ENCODE peak calls at places on chromosomes 1 and 21, in nine cellular contexts. T is heart left ventricle, Y is HL-60, Z is transverse colon, A is pancreas, Q is lower lobe of right lung, I is cardiac fibroblast, U is K562, B is Calu3. G is an unnamed sample.

GRCh38 chr1:207495816-207496792 is at the start of gene CR1:
- DNase-seq in T (peak), Y (peak), Z (peak), A (no peak), Q (peak), I (no peak), U (peak), B (peak), G (no peak)

GRCh38 chr1:15400627-15401026 is 9.1 kb upstream of the EFHD2 start:
- DNase-seq in T (no peak), Y (no peak), Z (no peak), A (no peak), Q (no peak), I (no peak), U (no peak), B (no peak), G (no peak)

GRCh38 chr1:211891708-211892107 is 61.1 kb upstream of the LPGAT1 start:
- DNase-seq in T (no peak), Y (no peak), Z (no peak), A (no peak), Q (no peak), I (no peak), U (no peak), B (no peak), G (no peak)

GRCh38 chr1:231357831-231358354 is 19.8 kb downstream of the SPRTN start:
- DNase-seq in T (no peak), Y (peak), Z (peak), A (no peak), Q (no peak), I (peak), U (peak), B (peak), G (peak)

GRCh38 chr1:204989266-204990058 is 53.5 kb upstream of the CNTN2 start:
- DNase-seq in T (peak), Y (peak), Z (peak), A (peak), Q (peak), I (peak), U (peak), B (peak), G (peak)

GRCh38 chr1:155989242-155989991 is 11.1 kb upstream of the ARHGEF2 start:
- DNase-seq in T (peak), Y (peak), Z (peak), A (peak), Q (peak), I (peak), U (peak), B (peak), G (no peak)

GRCh38 chr1:189619682-189620332 is 857.9 kb downstream of the BRINP3 start:
- DNase-seq in T (no peak), Y (no peak), Z (no peak), A (no peak), Q (no peak), I (peak), U (no peak), B (peak), G (no peak)

GRCh38 chr1:10936998-10937901 is 75.2 kb upstream of the TARDBP start:
- DNase-seq in T (no peak), Y (no peak), Z (no peak), A (no peak), Q (no peak), I (no peak), U (no peak), B (no peak), G (no peak)

GRCh38 chr1:17121881-17122280 is 2.6 kb upstream of the PADI2 start:
- DNase-seq in T (no peak), Y (no peak), Z (no peak), A (no peak), Q (no peak), I (peak), U (no peak), B (no peak), G (no peak)

GRCh38 chr1:226820935-226821718 is 49.3 kb upstream of the PSEN2 start:
- DNase-seq in T (peak), Y (no peak), Z (peak), A (peak), Q (peak), I (peak), U (no peak), B (no peak), G (peak)

GRCh38 chr1:231265379-231265778 is 24.4 kb downstream of the GNPAT start:
- DNase-seq in T (no peak), Y (no peak), Z (no peak), A (no peak), Q (no peak), I (no peak), U (no peak), B (no peak), G (no peak)

GRCh38 chr1:208015255-208015654 is 104.3 kb upstream of the CD34 start:
- DNase-seq in T (no peak), Y (no peak), Z (no peak), A (no peak), Q (no peak), I (no peak), U (no peak), B (no peak), G (no peak)

GRCh38 chr1:224447251-224447650 is 12.7 kb upstream of the WDR26 start:
- DNase-seq in T (peak), Y (no peak), Z (no peak), A (no peak), Q (peak), I (peak), U (no peak), B (no peak), G (no peak)

GRCh38 chr21:42145569-42146250 is 73.2 kb upstream of the ABCG1 start:
- DNase-seq in T (peak), Y (peak), Z (peak), A (no peak), Q (peak), I (peak), U (peak), B (peak), G (peak)

GRCh38 chr1:219708919-219709318 is 96.0 kb upstream of the ZC3H11B start:
- DNase-seq in T (no peak), Y (no peak), Z (no peak), A (no peak), Q (no peak), I (no peak), U (peak), B (no peak), G (no peak)

GRCh38 chr1:236142358-236143103 is at the start of gene GPR137B:
- DNase-seq in T (peak), Y (peak), Z (peak), A (peak), Q (peak), I (peak), U (peak), B (peak), G (no peak)

GRCh38 chr21:14889080-14889805 is 175.6 kb downstream of the NRIP1 start:
- DNase-seq in T (no peak), Y (no peak), Z (peak), A (no peak), Q (no peak), I (peak), U (no peak), B (peak), G (no peak)

GRCh38 chr1:145960468-145961108 is 2.8 kb upstream of the LIX1L start:
- DNase-seq in T (peak), Y (peak), Z (peak), A (peak), Q (peak), I (peak), U (no peak), B (peak), G (no peak)

GRCh38 chr1:26019641-26020315 is 1.8 kb upstream of the EXTL1 start:
- DNase-seq in T (no peak), Y (no peak), Z (no peak), A (no peak), Q (no peak), I (peak), U (no peak), B (no peak), G (no peak)

GRCh38 chr21:33587792-33588484 is 546 bp downstream of the DONSON start:
- DNase-seq in T (peak), Y (peak), Z (peak), A (no peak), Q (peak), I (peak), U (peak), B (peak), G (no peak)

GRCh38 chr1:78490861-78491310 is at the start of gene PTGFR:
- DNase-seq in T (no peak), Y (no peak), Z (no peak), A (no peak), Q (peak), I (peak), U (no peak), B (peak), G (no peak)

DNA sequence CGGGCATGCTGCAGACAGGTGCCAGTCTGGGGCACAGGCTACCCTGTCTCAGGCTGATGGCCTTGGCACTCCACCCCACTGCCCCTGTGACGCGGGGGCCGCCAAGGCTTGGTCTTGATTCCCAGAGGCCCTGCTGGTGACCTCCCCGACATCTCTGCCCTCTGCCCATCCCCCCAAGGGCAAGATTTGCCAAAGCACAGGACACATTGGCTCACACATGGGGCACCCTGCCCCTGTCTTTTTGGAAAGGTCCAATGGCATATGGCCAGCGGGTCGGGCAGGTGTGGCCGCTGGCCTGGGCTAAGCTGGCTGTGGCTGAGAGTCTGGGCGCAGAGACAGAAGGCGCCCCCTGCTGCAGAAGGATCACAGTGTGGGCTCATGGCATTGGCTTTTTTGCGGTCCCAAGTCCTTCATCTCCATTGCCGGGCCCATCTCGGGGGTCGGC is 4.6 kb downstream of the MIB2 start:
- DNase-seq in T (peak), Y (peak), Z (no peak), A (peak), Q (peak), I (peak), U (peak), B (no peak), G (no peak)
- TF ChIP-seq CTCF in T (no peak), Y (peak), Z (no peak), A (no peak), Q (no peak), I (peak), U (peak), B (no peak), G (no peak)

GRCh38 chr1:169885207-169885606 is 8.5 kb downstream of the SCYL3 start:
- DNase-seq in T (no peak), Y (no peak), Z (no peak), A (no peak), Q (no peak), I (no peak), U (no peak), B (no peak), G (no peak)
- TF ChIP-seq CTCF in T (no peak), Y (no peak), Z (no peak), A (no peak), Q (no peak), I (no peak), U (no peak), B (no peak), G (no peak)

GRCh38 chr1:34460193-34460592 is 283.5 kb downstream of the C1orf94 start:
- DNase-seq in T (peak), Y (peak), Z (peak), A (peak), Q (peak), I (peak), U (peak), B (peak), G (no peak)
- TF ChIP-seq CTCF in T (peak), Y (peak), Z (peak), A (peak), Q (peak), I (no peak), U (peak), B (peak), G (peak)

DNA sequence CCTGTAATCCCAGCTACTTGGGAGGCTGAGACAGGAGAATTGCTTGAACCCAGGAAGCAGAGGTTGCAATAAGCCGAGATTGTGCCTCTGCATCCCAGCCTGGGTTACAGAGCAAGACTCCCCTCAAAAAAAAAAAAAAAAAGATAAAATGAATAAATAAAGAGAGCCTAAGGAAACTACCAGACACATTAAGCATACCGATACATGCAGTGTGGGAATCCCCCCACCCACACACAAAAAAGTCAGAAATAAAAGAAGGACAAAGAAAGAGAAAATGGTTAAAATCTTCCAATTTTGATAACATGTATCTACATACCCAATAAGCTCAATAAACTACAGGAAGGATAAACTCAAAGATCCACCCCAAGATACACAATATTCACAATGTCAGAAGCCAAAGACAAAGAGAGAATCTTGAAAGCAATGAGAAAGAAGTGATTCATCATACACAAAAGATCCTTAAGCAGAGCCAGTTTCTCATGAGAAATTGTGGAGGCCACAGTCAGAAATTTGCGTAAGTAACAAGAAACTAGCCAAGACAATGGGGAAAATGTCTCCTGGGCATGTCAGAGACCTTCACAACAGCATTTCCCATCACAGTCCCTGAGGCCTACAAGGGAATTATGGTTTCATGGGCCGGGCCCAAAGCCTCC is 1197.0 kb downstream of the AMY1C start:
- DNase-seq in T (no peak), Y (no peak), Z (no peak), A (no peak), Q (no peak), I (no peak), U (no peak), B (no peak), G (no peak)
- TF ChIP-seq CTCF in T (no peak), Y (no peak), Z (no peak), A (no peak), Q (no peak), I (no peak), U (no peak), B (no peak), G (no peak)

GRCh38 chr1:7784492-7785071 is 491 bp downstream of the PER3 start:
- DNase-seq in T (peak), Y (no peak), Z (peak), A (peak), Q (peak), I (no peak), U (no peak), B (no peak), G (no peak)

GRCh38 chr1:7783178-7783711 is 846 bp upstream of the PER3 start:
- DNase-seq in T (peak), Y (no peak), Z (peak), A (peak), Q (peak), I (peak), U (peak), B (peak), G (peak)

GRCh38 chr1:7781923-7782495 is 2.1 kb upstream of the PER3 start:
- DNase-seq in T (no peak), Y (peak), Z (peak), A (no peak), Q (peak), I (no peak), U (no peak), B (no peak), G (no peak)

GRCh38 chr1:7785108-7785507 is 1.0 kb downstream of the PER3 start:
- DNase-seq in T (no peak), Y (no peak), Z (no peak), A (no peak), Q (no peak), I (no peak), U (no peak), B (no peak), G (no peak)

DNA sequence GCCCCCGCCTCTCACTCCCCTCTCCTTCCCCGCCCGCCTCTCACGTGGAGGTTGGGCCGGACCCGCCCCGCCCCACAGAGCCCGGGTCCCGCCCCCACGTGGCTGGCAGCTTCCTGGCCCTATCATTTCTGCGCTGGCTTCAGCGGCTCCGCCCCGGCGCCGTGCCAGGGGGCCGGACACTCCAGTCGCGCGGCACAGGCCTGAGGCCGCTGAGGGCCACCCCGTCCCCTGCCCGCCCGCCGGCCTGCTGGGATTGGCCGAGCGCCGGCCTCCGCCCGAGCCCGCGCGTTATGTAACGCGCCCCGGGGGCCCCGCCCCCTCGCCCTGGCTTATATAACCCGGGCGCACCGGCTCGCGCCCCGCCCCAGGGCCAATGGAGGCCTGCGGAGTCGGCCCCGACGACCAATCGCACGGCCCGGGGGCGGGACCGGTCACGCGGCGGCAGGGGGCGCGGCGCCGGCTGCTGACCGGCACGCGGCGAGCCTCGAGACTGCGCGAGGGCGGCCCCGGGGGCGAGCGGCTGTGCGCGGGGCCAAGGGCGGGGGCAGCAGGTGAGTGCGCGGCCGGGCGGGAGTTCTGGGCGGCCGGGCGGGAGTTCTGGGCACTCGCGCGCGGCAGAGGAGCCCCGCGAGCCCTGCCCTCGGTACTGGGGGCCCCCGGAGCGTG is at the start of gene PER3:
- DNase-seq in T (peak), Y (peak), Z (peak), A (peak), Q (peak), I (peak), U (peak), B (peak), G (peak)
- TF ChIP-seq CTCF in T (no peak), Y (no peak), Z (no peak), A (no peak), Q (no peak), I (no peak), U (no peak), B (no peak), G (no peak)

DNA sequence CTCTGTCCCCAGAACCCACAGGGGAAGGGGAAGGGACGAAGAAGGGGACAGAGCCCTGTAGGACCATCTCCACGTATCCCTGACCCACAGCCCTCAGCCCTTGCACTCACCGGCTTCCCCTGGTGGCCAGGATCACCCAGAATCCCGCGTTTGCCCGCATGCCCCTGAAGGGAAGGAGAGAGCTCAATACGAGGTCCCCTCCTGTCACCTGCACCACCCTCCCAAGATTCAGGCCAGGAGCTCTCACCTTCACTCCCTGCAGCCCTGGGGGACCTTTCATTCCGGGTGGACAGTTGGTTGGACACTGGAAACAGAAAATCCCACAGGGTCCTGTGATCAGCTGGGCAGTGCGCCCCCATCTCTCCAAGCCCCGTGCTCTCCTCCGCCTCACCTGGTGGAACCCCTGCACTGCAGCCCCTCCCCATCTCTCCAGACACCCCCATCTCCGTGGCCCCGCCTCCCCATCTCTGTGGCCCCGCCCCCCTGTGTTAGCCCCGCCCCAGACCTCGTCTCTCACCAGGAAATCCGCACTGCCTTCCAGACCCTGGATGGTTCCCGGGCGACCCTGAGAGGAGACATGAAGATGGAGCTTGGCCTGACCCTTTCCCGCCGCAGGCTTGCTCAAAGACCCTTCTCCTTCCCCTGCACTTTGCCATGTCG is 6.0 kb downstream of the COL9A2 start:
- DNase-seq in T (no peak), Y (no peak), Z (no peak), A (no peak), Q (no peak), I (no peak), U (peak), B (no peak), G (no peak)
- TF ChIP-seq CTCF in T (no peak), Y (no peak), Z (no peak), A (no peak), Q (no peak), I (no peak), U (peak), B (no peak), G (no peak)

GRCh38 chr1:184838374-184838995 is 83.8 kb upstream of the EDEM3 start:
- DNase-seq in T (peak), Y (peak), Z (peak), A (no peak), Q (no peak), I (peak), U (no peak), B (no peak), G (peak)
- TF ChIP-seq CTCF in T (no peak), Y (no peak), Z (no peak), A (no peak), Q (no peak), I (peak), U (no peak), B (no peak), G (no peak)

DNA sequence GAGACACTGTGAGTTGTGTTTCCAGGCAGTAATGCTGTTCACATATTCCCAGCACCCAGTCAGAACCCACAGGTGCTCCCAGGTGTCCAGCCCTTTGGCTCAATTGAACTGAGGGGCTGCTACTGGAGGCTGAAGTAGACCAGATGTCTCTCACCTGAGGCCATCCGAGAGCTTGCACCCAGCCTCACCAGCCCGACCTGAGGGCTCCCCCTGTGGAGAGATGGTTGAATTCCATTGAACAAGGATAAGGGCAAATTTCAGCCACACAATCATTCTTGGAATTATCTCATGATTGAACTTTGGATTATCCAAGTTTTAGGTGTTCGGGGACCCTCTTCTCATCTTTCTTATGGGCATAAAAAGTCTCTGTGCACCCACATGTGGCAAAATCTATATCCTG is 52.1 kb downstream of the OBSCN start:
- DNase-seq in T (no peak), Y (no peak), Z (no peak), A (no peak), Q (no peak), I (no peak), U (peak), B (no peak), G (no peak)
- TF ChIP-seq CTCF in T (no peak), Y (no peak), Z (no peak), A (no peak), Q (no peak), I (no peak), U (peak), B (no peak), G (no peak)

GRCh38 chr1:31764307-31765040 is at the start of gene ADGRB2:
- DNase-seq in T (no peak), Y (no peak), Z (no peak), A (no peak), Q (no peak), I (no peak), U (peak), B (peak), G (no peak)
- TF ChIP-seq CTCF in T (no peak), Y (no peak), Z (no peak), A (no peak), Q (no peak), I (no peak), U (no peak), B (no peak), G (no peak)

G was measured in AG09319.